ENCODE peak calls at places on chromosome 15, in six cellular contexts. E is K562, U is stomach, K is sigmoid colon, J is H1, R is endothelial cell of umbilical vein. D is an unnamed sample.

GRCh38 chr15:77002954-77003912 is 8.3 kb downstream of the PSTPIP1 start:
- DNase-seq in R (no peak), K (peak), U (peak), J (no peak), E (no peak), D (no peak)

GRCh38 chr15:52636459-52636858 is 42.7 kb downstream of the ATOSA start:
- DNase-seq in E (no peak), R (no peak), K (no peak), U (no peak), J (no peak), D (no peak)

GRCh38 chr15:34084086-34084485 is 17.6 kb downstream of the EMC7 start:
- DNase-seq in U (no peak), R (no peak), K (peak), E (no peak), J (no peak), D (no peak)

GRCh38 chr15:58384667-58385066 is 47.1 kb upstream of the LIPC start:
- DNase-seq in J (no peak), K (no peak), R (no peak), E (no peak), U (no peak), D (no peak)

GRCh38 chr15:68318931-68319909 is 41.7 kb downstream of the FEM1B start:
- DNase-seq in E (no peak), R (no peak), U (no peak), K (peak), J (no peak), D (no peak)

GRCh38 chr15:98515186-98515585 is 133.2 kb upstream of the IGF1R start:
- DNase-seq in R (no peak), K (no peak), J (no peak), U (no peak), E (no peak), D (no peak)

GRCh38 chr15:29125382-29126207 is 144.0 kb downstream of the NSMCE3 start:
- DNase-seq in J (no peak), E (no peak), K (peak), R (no peak), U (no peak), D (no peak)

GRCh38 chr15:70324001-70324974 is 226.6 kb upstream of the TLE3 start:
- DNase-seq in J (no peak), K (peak), U (peak), R (no peak), E (no peak), D (peak)

GRCh38 chr15:72797834-72798233 is 14.3 kb upstream of the ADPGK start:
- DNase-seq in K (no peak), U (no peak), R (no peak), E (no peak), J (no peak), D (no peak)

GRCh38 chr15:73127302-73127936 is 75.2 kb downstream of the NEO1 start:
- DNase-seq in K (no peak), R (peak), U (no peak), J (no peak), E (peak), D (no peak)

GRCh38 chr15:57460208-57460816 is 84.0 kb downstream of the CGNL1 start:
- DNase-seq in U (no peak), E (no peak), J (no peak), R (no peak), K (no peak), D (no peak)

GRCh38 chr15:90402230-90402629 is 14.2 kb downstream of the IQGAP1 start:
- DNase-seq in R (peak), K (peak), J (no peak), U (no peak), E (no peak), D (peak)

GRCh38 chr15:77039817-77040216 is 31.1 kb downstream of the TSPAN3 start:
- DNase-seq in U (no peak), K (no peak), E (no peak), R (no peak), J (no peak), D (no peak)

GRCh38 chr15:72034351-72034750 is 83.6 kb downstream of the MYO9A start:
- DNase-seq in R (no peak), K (no peak), E (no peak), J (no peak), U (no peak), D (no peak)

GRCh38 chr15:32641517-32642059 is at the start of gene SCG5:
- DNase-seq in U (no peak), J (peak), R (peak), K (no peak), E (peak), D (no peak)
- TF ChIP-seq POLR2A in U (no peak), J (peak), R (no peak), K (no peak), E (peak), D (no peak)

GRCh38 chr15:41006479-41006878 is 53.2 kb downstream of the CHAC1 start:
- DNase-seq in U (no peak), K (no peak), J (no peak), R (no peak), E (no peak), D (no peak)

GRCh38 chr15:40995656-40996055 is 42.4 kb downstream of the CHAC1 start:
- DNase-seq in E (no peak), R (no peak), J (no peak), U (no peak), K (no peak), D (no peak)

GRCh38 chr15:40999190-40999589 is 45.9 kb downstream of the CHAC1 start:
- DNase-seq in R (no peak), E (no peak), J (no peak), K (no peak), U (no peak), D (no peak)

DNA sequence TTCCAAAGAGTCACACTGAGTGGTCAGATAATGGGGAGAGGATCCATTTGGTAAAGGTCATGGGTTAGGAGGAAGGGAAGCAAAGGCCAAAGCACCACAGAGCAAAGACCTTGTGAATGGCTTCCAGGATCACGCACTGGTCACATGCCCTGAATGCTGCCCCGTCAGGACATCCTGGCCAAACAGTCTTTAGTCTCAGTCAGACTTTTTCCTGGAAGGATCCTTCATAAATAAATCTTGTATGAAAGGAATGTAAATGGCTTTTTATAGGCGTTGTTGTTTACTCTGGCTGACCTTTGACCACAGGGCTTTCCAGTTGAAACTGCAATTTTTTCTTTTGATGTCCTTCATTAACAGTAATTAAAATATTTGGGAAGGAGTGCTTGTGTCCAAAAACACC is 48.3 kb downstream of the CHAC1 start:
- DNase-seq in J (no peak), R (peak), E (no peak), U (peak), K (no peak), D (no peak)
- TF ChIP-seq POLR2AphosphoS5 in J (no peak), R (no peak), E (no peak), U (no peak), K (no peak), D (no peak)

DNA sequence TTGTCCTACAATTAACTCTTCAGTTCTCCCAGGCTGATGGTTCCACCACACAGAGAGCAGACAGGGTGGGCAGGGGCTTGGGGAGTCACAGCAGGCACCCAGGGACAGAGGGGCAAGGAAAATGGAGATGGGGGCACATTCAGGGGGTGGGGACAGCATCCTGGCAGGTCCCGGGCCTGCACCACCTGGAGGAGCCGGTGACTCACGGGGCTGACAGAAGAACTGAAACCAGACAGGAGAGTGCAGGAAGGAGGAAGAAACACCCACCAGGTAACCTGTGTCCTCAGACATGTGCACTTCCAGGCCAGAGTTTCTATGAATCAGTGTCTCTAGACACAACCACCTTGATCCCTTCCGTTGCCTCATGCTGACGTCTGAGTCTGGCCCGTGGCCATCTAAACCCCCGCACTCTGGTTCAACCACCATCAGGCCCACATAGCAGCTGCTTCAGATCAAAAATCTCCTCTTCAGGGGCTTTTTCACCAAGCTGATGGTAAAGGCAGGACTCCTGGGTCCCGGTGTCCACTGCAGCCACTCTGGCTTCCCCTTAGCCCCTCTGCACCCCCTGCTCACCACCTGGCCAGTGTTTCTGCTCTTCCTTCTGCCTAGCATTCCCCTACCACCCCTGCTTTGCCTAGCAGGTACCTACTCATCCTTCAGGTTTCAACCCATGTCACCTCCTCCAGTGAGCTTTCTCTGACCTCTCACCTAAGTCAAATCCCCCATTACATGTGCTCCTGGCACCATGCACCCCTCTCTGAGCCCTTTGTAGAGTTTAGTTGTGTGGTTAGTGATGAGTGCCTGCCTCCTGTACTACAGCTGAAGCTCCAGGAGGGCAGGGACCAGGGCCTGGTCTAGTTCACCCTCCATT is 16.5 kb upstream of the CYP11A1 start:
- DNase-seq in E (no peak), U (peak), J (no peak), R (no peak), K (no peak), D (no peak)
- TF ChIP-seq POLR2A in E (no peak), U (no peak), J (no peak), R (no peak), K (no peak), D (no peak)

GRCh38 chr15:63832620-63833245 is 1.0 kb downstream of the HERC1 start:
- DNase-seq in E (no peak), K (no peak), U (no peak), J (no peak), R (no peak), D (no peak)
- TF ChIP-seq POLR2AphosphoS5 in E (no peak), K (no peak), U (no peak), J (no peak), R (no peak), D (no peak)

D was measured in breast epithelium.